ENCODE peak calls at places on chromosome 19, in four cellular contexts. I, D, P and N are unnamed samples.

GRCh38 chr19:49686503-49687088 is 2.8 kb upstream of the ADM5 start:
- DNase-seq in D (no peak), I (no peak), P (no peak), N (no peak)

GRCh38 chr19:15368798-15369593 is 10.6 kb downstream of the AKAP8 start:
- DNase-seq in I (no peak), P (no peak), D (no peak), N (no peak)

GRCh38 chr19:46753420-46754155 is 7.3 kb upstream of the STRN4 start:
- DNase-seq in P (peak), D (peak), I (no peak), N (peak)

GRCh38 chr19:42242071-42242511 is 311 bp downstream of the GSK3A start:
- DNase-seq in D (no peak), P (no peak), I (no peak), N (peak)

GRCh38 chr19:14517840-14518505 is at the start of gene DNAJB1:
- DNase-seq in P (no peak), D (peak), I (peak), N (peak)

GRCh38 chr19:13983213-13983889 is 22.8 kb downstream of the RFX1 start:
- DNase-seq in D (peak), P (no peak), I (no peak), N (no peak)

GRCh38 chr19:10805758-10806247 is 30.2 kb downstream of the TMED1 start:
- DNase-seq in P (no peak), D (no peak), I (no peak), N (no peak)

GRCh38 chr19:5804516-5805464 is at the start of gene NRTN:
- DNase-seq in D (peak), P (no peak), I (no peak), N (no peak)

GRCh38 chr19:4557186-4557970 is 2.1 kb downstream of the SEMA6B start:
- DNase-seq in D (peak), I (no peak), P (no peak), N (peak)

GRCh38 chr19:46927893-46928292 is 67.1 kb downstream of the ARHGAP35 start:
- DNase-seq in I (no peak), P (no peak), D (no peak), N (no peak)

GRCh38 chr19:4831351-4832340 is at the start of gene TICAM1:
- DNase-seq in P (no peak), I (peak), D (peak), N (peak)

GRCh38 chr19:890831-891230 is 2.2 kb downstream of the MED16 start:
- DNase-seq in D (no peak), I (no peak), P (no peak), N (no peak)

GRCh38 chr19:41425174-41426115 is 1.7 kb downstream of the B3GNT8 start:
- DNase-seq in P (no peak), D (no peak), I (no peak), N (no peak)